ENCODE peak calls at places on chromosomes 12 and 14, in seven cellular contexts. N, K, X, T, G, Z and H are unnamed samples.

GRCh38 chr14:49893309-49894213 is 679 bp downstream of the ARF6 start:
- DNase-seq in G (peak), N (peak), T (no peak), K (peak), X (peak), Z (no peak), H (no peak)

GRCh38 chr14:95507174-95507573 is 9.3 kb downstream of the SYNE3 start:
- DNase-seq in X (peak), N (no peak), T (no peak), G (peak), K (peak), Z (peak), H (no peak)

GRCh38 chr12:3747543-3747942 is 5.4 kb downstream of the CRACR2A start:
- DNase-seq in Z (no peak), K (no peak), T (no peak), N (no peak), G (no peak), X (peak), H (peak)

GRCh38 chr12:89960607-89961394 is 252.2 kb upstream of the ATP2B1 start:
- DNase-seq in T (no peak), X (no peak), G (peak), Z (no peak), K (no peak), N (no peak), H (no peak)

GRCh38 chr14:94376976-94377865 is 11.2 kb downstream of the SERPINA1 start:
- DNase-seq in N (no peak), G (no peak), Z (no peak), T (no peak), X (no peak), K (peak), H (no peak)

GRCh38 chr12:82981150-82981549 is 294.4 kb downstream of the TMTC2 start:
- DNase-seq in K (no peak), N (no peak), X (no peak), T (no peak), G (peak), Z (no peak), H (no peak)

GRCh38 chr12:25328082-25328712 is 77.5 kb upstream of the KRAS start:
- DNase-seq in G (peak), X (no peak), N (no peak), K (no peak), T (no peak), Z (no peak), H (no peak)

GRCh38 chr12:60279224-60279623 is 683.4 kb downstream of the SLC16A7 start:
- DNase-seq in K (no peak), N (no peak), X (no peak), G (peak), T (no peak), Z (no peak), H (no peak)

GRCh38 chr14:60250318-60251035 is 1.5 kb downstream of the PPM1A start:
- DNase-seq in N (peak), G (peak), Z (no peak), K (no peak), X (no peak), T (no peak), H (no peak)

GRCh38 chr14:104442611-104443390 is 136.8 kb upstream of the C14orf180 start:
- DNase-seq in N (no peak), X (no peak), T (peak), Z (no peak), G (no peak), K (no peak), H (peak)

GRCh38 chr14:29743566-29743965 is 184.1 kb downstream of the PRKD1 start:
- DNase-seq in T (no peak), G (no peak), X (no peak), Z (no peak), N (no peak), K (peak), H (no peak)

GRCh38 chr12:92596388-92596787 is 106.4 kb upstream of the PLEKHG7 start:
- DNase-seq in Z (no peak), X (no peak), N (no peak), K (no peak), T (no peak), G (peak), H (no peak)

GRCh38 chr12:54047160-54047963 is 6.3 kb upstream of the HOXC4 start:
- DNase-seq in X (no peak), G (no peak), K (no peak), T (no peak), Z (no peak), N (no peak), H (peak)
- TF ChIP-seq CTCF in X (no peak), G (no peak), K (no peak), T (no peak), Z (no peak), N (no peak), H (no peak)

DNA sequence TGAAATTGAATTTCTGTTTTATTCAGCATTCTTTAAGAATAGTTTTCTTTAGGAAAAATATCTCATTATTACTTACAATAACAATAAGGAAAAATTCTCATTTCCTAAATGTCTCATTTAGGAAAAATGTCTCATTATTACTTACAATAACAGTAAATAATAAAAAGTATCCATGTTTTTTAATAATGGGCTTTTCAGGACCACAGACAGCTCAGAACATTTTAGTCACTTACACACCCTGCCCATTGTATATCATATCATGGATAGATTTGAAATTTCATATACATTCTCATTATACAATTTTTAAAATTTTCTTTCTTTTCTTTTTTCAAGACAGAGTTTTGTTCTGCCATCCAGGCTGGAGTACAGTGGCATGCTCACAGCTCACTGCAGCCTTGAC is 58.9 kb downstream of the ASCL1 start:
- DNase-seq in Z (no peak), N (no peak), T (no peak), X (no peak), G (no peak), K (no peak), H (no peak)
- TF ChIP-seq CTCF in Z (no peak), N (no peak), T (no peak), X (no peak), G (no peak), K (no peak), H (no peak)

GRCh38 chr14:74618078-74618952 is 6.3 kb upstream of the LTBP2 start:
- DNase-seq in Z (peak), X (peak), K (no peak), G (peak), N (no peak), T (no peak), H (no peak)
- TF ChIP-seq CTCF in Z (no peak), X (no peak), K (no peak), G (no peak), N (no peak), T (no peak), H (no peak)

GRCh38 chr14:42110167-42110566 is 503.5 kb downstream of the LRFN5 start:
- DNase-seq in T (no peak), K (no peak), G (peak), N (peak), Z (no peak), X (no peak), H (peak)
- TF ChIP-seq CTCF in T (no peak), K (no peak), G (peak), N (peak), Z (no peak), X (no peak), H (peak)

GRCh38 chr12:42259699-42260098 is 21.7 kb upstream of the YAF2 start:
- DNase-seq in T (no peak), X (no peak), K (no peak), G (no peak), N (no peak), Z (no peak), H (no peak)

GRCh38 chr12:42255875-42256261 is 17.8 kb upstream of the YAF2 start:
- DNase-seq in Z (no peak), T (no peak), G (no peak), K (no peak), N (no peak), X (no peak), H (no peak)

GRCh38 chr12:42260518-42260917 is 22.5 kb upstream of the YAF2 start:
- DNase-seq in K (no peak), X (peak), G (no peak), N (no peak), Z (no peak), T (no peak), H (no peak)

DNA sequence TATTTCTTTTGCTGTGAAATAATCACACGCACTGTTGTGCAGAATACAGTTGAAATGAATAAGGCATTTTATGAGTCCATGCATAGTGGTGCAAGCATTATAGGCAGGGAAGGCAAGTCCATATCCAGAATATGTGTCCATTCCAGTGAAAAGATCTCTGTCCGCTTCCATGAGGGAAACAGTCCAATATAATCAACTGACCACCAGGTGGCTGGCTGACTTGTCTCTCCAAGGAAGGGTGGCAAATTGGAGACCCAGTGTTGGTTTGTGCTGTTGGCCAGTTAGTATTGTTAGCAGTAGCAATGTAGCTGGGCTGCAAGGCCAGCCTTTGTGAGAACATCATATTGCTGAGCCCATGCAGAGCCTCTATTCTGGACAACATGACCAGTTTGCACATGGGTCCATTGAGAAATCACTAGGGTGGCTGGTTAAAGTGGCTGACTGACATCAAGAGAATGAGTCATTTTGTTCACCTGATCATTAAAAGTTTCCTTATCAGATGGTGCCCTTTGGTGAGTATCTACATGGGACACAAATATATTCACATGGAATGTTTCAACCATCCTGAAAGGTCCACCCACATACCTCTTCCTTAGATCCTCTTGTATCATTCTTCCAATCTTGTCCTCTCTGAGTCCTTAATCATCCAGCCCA is 17.3 kb upstream of the YAF2 start:
- DNase-seq in T (no peak), G (no peak), X (no peak), K (no peak), N (peak), Z (no peak), H (no peak)
- TF ChIP-seq CTCF in T (no peak), G (no peak), X (no peak), K (no peak), N (peak), Z (no peak), H (peak)

GRCh38 chr14:103091883-103092222 is 2.7 kb upstream of the EXOC3L4 start:
- DNase-seq in K (no peak), N (no peak), G (no peak), X (no peak), T (no peak), Z (no peak), H (no peak)
- TF ChIP-seq CTCF in K (no peak), N (no peak), G (no peak), X (no peak), T (no peak), Z (no peak), H (no peak)